ENCODE peak calls at places on chromosomes 16 and 17, in six cellular contexts. L, C, G, N, B and H are unnamed samples.

GRCh38 chr17:58344047-58344790 is 7.8 kb downstream of the SUPT4H1 start:
- DNase-seq in L (no peak), C (peak), G (peak), N (no peak), B (no peak), H (no peak)

GRCh38 chr17:27466748-27467375 is 10.6 kb downstream of the KSR1 start:
- DNase-seq in L (no peak), C (no peak), G (no peak), N (no peak), B (no peak), H (no peak)

GRCh38 chr16:70438983-70439862 is at the start of gene ST3GAL2:
- DNase-seq in L (peak), C (peak), G (peak), N (peak), B (peak), H (peak)

GRCh38 chr16:17836868-17837602 is 366.3 kb upstream of the XYLT1 start:
- DNase-seq in L (no peak), C (no peak), G (no peak), N (peak), B (peak), H (no peak)

GRCh38 chr17:51064061-51064735 is 56.5 kb downstream of the SPAG9 start:
- DNase-seq in L (no peak), C (no peak), G (no peak), N (no peak), B (no peak), H (no peak)

GRCh38 chr17:82282239-82283207 is 9.0 kb upstream of the CSNK1D start:
- DNase-seq in L (no peak), C (no peak), G (no peak), N (no peak), B (no peak), H (no peak)

GRCh38 chr17:50056961-50057330 is 1.0 kb downstream of the ITGA3 start:
- DNase-seq in L (no peak), C (peak), G (peak), N (no peak), B (peak), H (peak)

GRCh38 chr17:39754958-39755549 is 17.3 kb downstream of the GRB7 start:
- DNase-seq in L (no peak), C (peak), G (no peak), N (no peak), B (no peak), H (peak)

GRCh38 chr16:270381-271255 is 5.1 kb downstream of the RGS11 start:
- DNase-seq in L (no peak), C (no peak), G (no peak), N (no peak), B (no peak), H (no peak)

GRCh38 chr16:29146266-29146665 is 161.4 kb downstream of the LAT start:
- DNase-seq in L (no peak), C (no peak), G (no peak), N (no peak), B (no peak), H (peak)

GRCh38 chr17:83200231-83200699 is 120.9 kb downstream of the METRNL start:
- DNase-seq in L (no peak), C (peak), G (peak), N (no peak), B (no peak), H (peak)

DNA sequence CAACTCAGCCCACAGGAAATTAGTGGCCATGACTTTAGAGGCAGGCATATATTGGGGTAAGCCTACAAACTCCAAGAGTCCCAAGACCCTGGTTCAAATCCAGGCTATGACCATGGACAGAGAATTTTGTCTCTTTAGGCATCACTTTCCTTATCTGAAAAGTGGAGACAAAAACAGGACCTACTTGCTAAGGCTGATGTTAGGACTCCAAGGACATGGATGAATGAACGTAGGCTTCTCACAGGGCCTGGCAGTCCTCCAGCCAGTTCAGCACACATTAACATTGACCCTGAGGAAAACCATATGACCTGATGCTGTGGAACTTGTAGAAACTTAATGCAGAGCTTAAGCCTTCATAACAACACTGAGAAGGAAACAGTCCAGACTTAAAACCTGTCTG is 1.4 kb downstream of the FKBP10 start:
- DNase-seq in L (no peak), C (no peak), G (no peak), N (no peak), B (no peak), H (no peak)
- H3K4me3 ChIP-seq in L (peak), C (no peak), G (no peak), N (no peak), B (peak), H (no peak)

DNA sequence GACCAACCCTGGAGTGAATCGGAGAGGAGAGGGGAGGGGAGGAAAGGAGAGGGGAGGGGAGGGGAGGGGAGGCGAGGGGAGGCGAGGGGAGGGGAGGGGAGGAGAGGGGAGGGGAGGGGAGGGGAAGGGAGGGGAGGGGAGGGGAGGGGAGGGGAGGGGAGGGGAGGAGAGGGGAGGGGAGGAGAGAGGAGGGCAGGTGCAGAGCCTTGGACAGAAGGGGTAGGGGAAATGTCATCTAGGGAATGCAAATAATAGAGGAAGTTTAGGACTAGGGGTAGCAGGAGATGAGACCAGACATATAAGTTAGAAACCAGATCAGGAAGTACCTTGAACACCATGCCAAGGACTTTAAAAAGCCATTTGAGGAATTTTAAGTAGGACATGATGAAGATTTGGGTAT is 119.8 kb downstream of the RBFOX3 start:
- DNase-seq in L (no peak), C (no peak), G (no peak), N (no peak), B (no peak), H (no peak)
- TF ChIP-seq EP300 in L (no peak), C (no peak), G (no peak), N (no peak), B (no peak), H (no peak)

DNA sequence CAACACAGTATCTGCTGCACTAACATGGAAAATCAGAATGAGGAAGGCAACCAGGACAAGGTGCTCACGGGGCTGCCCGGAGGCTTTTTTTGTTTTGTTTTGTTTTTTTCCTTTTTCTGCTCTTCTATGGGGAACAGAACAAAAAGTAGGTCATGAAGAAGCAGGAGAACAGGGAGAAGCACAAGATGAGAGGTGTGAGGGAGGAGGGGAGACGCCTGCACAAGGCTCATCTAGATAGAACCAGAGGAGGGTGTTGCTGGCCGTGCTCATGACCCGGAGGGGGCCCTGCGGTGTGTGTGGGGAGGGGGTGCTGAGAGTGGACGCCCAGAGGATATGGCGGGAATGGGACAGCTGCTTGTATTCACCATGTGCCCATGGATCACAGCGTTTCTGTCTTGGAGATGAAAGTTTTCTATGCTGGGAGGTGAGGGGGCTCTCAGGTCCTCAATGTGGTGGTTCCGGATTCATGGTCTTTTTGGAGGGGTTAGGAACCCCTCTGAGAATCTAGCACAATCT is 183.7 kb downstream of the FOXL1 start:
- DNase-seq in L (no peak), C (no peak), G (no peak), N (no peak), B (no peak), H (no peak)
- H3K4me3 ChIP-seq in L (peak), C (no peak), G (no peak), N (no peak), B (no peak), H (no peak)

GRCh38 chr16:88764080-88764479 is 20.9 kb downstream of the PIEZO1 start:
- DNase-seq in L (no peak), C (no peak), G (no peak), N (no peak), B (no peak), H (no peak)

GRCh38 chr16:88762941-88763340 is 22.1 kb downstream of the PIEZO1 start:
- DNase-seq in L (no peak), C (no peak), G (no peak), N (no peak), B (no peak), H (no peak)

GRCh38 chr16:88763502-88764053 is 21.4 kb downstream of the PIEZO1 start:
- DNase-seq in L (no peak), C (no peak), G (peak), N (peak), B (no peak), H (no peak)

GRCh38 chr16:88766975-88767374 is 18.0 kb downstream of the PIEZO1 start:
- DNase-seq in L (no peak), C (no peak), G (no peak), N (no peak), B (no peak), H (no peak)

DNA sequence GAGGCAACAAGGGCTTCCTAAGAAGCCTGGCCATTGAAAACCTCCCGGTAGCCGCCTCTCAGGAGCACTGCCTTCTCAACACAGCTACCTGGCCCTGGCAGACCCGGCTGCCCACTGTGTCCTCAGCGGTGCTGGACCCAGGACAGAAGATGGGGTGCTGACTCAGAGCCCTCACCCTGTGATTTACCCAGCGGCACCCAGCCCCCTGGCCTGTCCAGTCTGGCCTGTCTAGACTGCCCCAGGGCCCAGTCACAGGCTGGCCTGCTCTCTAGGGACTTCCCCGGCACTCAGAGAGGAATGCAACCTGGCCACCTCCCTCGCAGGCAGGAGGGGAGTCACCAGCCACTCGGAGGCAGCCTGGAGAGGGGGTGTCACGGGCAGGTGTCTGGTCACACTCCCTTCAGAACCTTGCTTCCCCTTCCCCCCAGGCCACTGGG is 20.1 kb downstream of the PIEZO1 start:
- DNase-seq in L (no peak), C (no peak), G (no peak), N (no peak), B (no peak), H (no peak)
- TF ChIP-seq EP300 in L (no peak), C (no peak), G (no peak), N (no peak), B (no peak), H (no peak)